ENCODE peak calls at places on chromosomes 12 and 14, in six cellular contexts. Y is breast epithelium, Q is ascending aorta, X is ovary, L is neuronal stem cell, V is tibial artery. S is an unnamed sample.

GRCh38 chr12:105510526-105510925 is 180.0 kb downstream of the C12orf75 start:
- DNase-seq in Q (no peak), V (no peak), X (no peak), Y (no peak), L (no peak), S (no peak)

GRCh38 chr14:72545411-72546311 is 348.2 kb downstream of the DPF3 start:
- DNase-seq in X (no peak), Q (no peak), V (no peak), Y (no peak), L (no peak), S (no peak)

GRCh38 chr12:2118061-2118460 is 65.3 kb downstream of the CACNA1C start:
- DNase-seq in X (no peak), Q (no peak), V (no peak), Y (no peak), L (no peak), S (no peak)

GRCh38 chr14:24436355-24437019 is 6.1 kb downstream of the SDR39U1 start:
- DNase-seq in L (peak; percentile 48), V (no peak), Y (no peak), X (peak; percentile 43), Q (no peak), S (peak; percentile 64)

GRCh38 chr12:92063641-92064040 is 82.0 kb downstream of the BTG1 start:
- DNase-seq in V (no peak), X (no peak), Q (no peak), Y (no peak), L (no peak), S (no peak)

GRCh38 chr14:56811596-56812363 is 1.5 kb upstream of the OTX2 start:
- DNase-seq in V (no peak), Y (no peak), Q (no peak), X (no peak), L (no peak), S (no peak)

GRCh38 chr12:118402251-118402650 is 25.9 kb downstream of the SUDS3 start:
- DNase-seq in Y (no peak), V (no peak), X (no peak), Q (no peak), L (no peak), S (no peak)

GRCh38 chr12:57452181-57452936 is 2.7 kb upstream of the INHBE start:
- DNase-seq in Y (no peak), V (no peak), X (no peak), L (no peak), Q (no peak), S (peak; percentile 42)

GRCh38 chr14:61042220-61042619 is 61.2 kb downstream of the SLC38A6 start:
- DNase-seq in Y (no peak), V (no peak), X (no peak), Q (no peak), L (no peak), S (no peak)

GRCh38 chr14:96252323-96253052 is 3.5 kb upstream of the BDKRB1 start:
- DNase-seq in L (no peak), Y (no peak), X (no peak), V (no peak), Q (no peak), S (no peak)

DNA sequence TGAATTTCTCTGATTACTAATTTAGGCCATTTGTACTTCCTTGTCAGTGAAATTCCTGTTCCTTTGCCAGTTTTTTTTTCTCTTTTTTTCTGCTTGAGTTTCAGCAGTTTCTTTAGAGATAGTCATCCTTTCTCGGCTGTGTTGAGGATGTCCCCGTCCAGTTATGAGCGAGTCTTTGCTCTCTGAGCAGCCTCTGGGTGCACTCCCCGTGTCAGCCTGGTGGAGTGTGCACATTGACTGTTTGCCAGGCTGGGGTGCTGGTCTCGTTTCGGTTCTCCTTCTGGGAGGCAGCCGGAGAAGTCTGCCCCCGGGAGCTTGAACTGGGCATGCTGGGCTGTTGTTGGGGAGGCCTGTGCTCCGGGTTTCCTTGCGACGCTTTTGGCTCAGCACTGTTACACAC is 3.0 kb downstream of the PACS2 start:
- DNase-seq in Y (no peak), L (no peak), X (no peak), Q (no peak), V (peak; percentile 66), S (no peak)
- H3K4me3 ChIP-seq in Y (no peak overlapping the region), L (no peak overlapping the region), X (no peak overlapping the region), Q (no peak overlapping the region), V (peak overlapping the region; percentile 7), S (no peak overlapping the region)

GRCh38 chr12:56032006-56032405 is 9.7 kb upstream of the RPS26 start:
- DNase-seq in Y (no peak), V (no peak), X (no peak), Q (no peak), L (no peak), S (no peak)
- H3K4me3 ChIP-seq in Y (no peak overlapping the region), V (no peak overlapping the region), X (no peak overlapping the region), Q (no peak overlapping the region), L (no peak overlapping the region), S (no peak overlapping the region)

GRCh38 chr12:81758421-81759214 is 532 bp downstream of the PPFIA2 start:
- DNase-seq in L (peak; percentile 26), X (peak; percentile 21), Y (no peak), V (peak; percentile 30), Q (no peak), S (peak; percentile 15)
- H3K4me3 ChIP-seq in L (peak overlapping the region; percentile 81), X (peak overlapping the region; percentile 28), Y (peak overlapping the region; percentile 47), V (peak overlapping the region; percentile 61), Q (peak overlapping the region; percentile 59), S (peak overlapping the region; percentile 44)

GRCh38 chr14:69151458-69152180 is 1.3 kb downstream of the DCAF5 start:
- DNase-seq in Q (no peak), L (peak; percentile 88), V (peak; percentile 67), Y (peak; percentile 60), X (peak; percentile 79), S (peak; percentile 78)
- H3K4me3 ChIP-seq in Q (peak overlapping the region; percentile 78), L (peak overlapping the region; percentile 86), V (peak overlapping the region; percentile 69), Y (peak overlapping the region; percentile 91), X (peak overlapping the region; percentile 84), S (peak overlapping the region; percentile 91)

GRCh38 chr12:46371718-46372130 is 849 bp downstream of the SLC38A2 start:
- DNase-seq in X (peak; percentile 69), L (no peak), V (peak; percentile 76), Q (peak; percentile 25), Y (peak; percentile 62), S (peak; percentile 71)
- H3K4me3 ChIP-seq in X (peak overlapping the region; percentile 99), L (peak overlapping the region; percentile 86), V (peak overlapping the region; percentile 99), Q (peak overlapping the region; percentile 94), Y (peak overlapping the region; percentile 99), S (peak overlapping the region; percentile 88)